ENCODE peak calls at places on chromosomes 3 and 15, in ten cellular contexts. C is effector CD8-positive, alpha-beta T cell; W is pancreas; K is activated gamma-delta T cell treated with Interleukin-2 at 50 U/mL for 16 hours; U is stimulated activated CD8-positive, alpha-beta memory T cell treated with anti-CD3 and anti-CD28 coated beads, Interleukin-15, amount 100 ng/mL, for 24 hours; O is stimulated activated CD4-positive, alpha-beta T cell treated with anti-CD3 and anti-CD28 coated beads, TNF-alpha, amount 100 ng/mL, for 4 hours; Z is GM13976; E is HTR-8/SVneo; A is iris pigment epithelial cell; P is HT-29. I is an unnamed sample.

GRCh38 chr3:24963762-24964625 is 464.1 kb upstream of the RARB start:
- DNase-seq in C (no peak), W (no peak), O (no peak), U (no peak), E (no peak), A (peak; percentile 68), Z (no peak), P (peak; percentile 26), K (no peak), I (no peak)

GRCh38 chr15:45203182-45203581 is 15.4 kb upstream of the SHF start:
- DNase-seq in K (no peak), P (no peak), A (no peak), W (no peak), C (no peak), U (no peak), O (no peak), Z (no peak), E (no peak), I (no peak)

GRCh38 chr15:70235347-70235746 is 137.6 kb upstream of the TLE3 start:
- DNase-seq in W (no peak), P (no peak), E (no peak), U (no peak), C (no peak), A (no peak), O (no peak), Z (no peak), K (no peak), I (no peak)

GRCh38 chr3:113557374-113557773 is 25.0 kb downstream of the SIDT1 start:
- DNase-seq in C (no peak), Z (no peak), A (peak; percentile 44), O (no peak), W (no peak), U (no peak), K (no peak), E (peak; percentile 15), P (peak; percentile 83), I (no peak)

GRCh38 chr3:152105446-152105845 is 163.3 kb upstream of the MBNL1 start:
- DNase-seq in O (no peak), Z (no peak), A (no peak), P (no peak), E (no peak), K (no peak), C (no peak), U (no peak), W (no peak), I (no peak)

GRCh38 chr3:196120291-196120951 is 38.5 kb upstream of the TFRC start:
- DNase-seq in A (no peak), E (no peak), O (no peak), W (no peak), Z (no peak), C (no peak), K (no peak), U (no peak), P (no peak), I (no peak)

GRCh38 chr3:134373942-134374790 is at the start of gene AMOTL2:
- DNase-seq in K (no peak), O (no peak), E (peak; percentile 91), Z (peak; percentile 74), C (no peak), A (peak; percentile 98), W (peak; percentile 85), U (no peak), P (peak; percentile 95), I (no peak)

GRCh38 chr15:92906563-92907081 is 6.5 kb downstream of the CHD2 start:
- DNase-seq in A (peak; percentile 67), P (peak; percentile 67), C (no peak), O (no peak), U (no peak), K (peak; percentile 32), W (no peak), Z (peak; percentile 42), E (no peak), I (no peak)

GRCh38 chr15:47409601-47410000 is 307.7 kb upstream of the SEMA6D start:
- DNase-seq in W (no peak), K (no peak), E (no peak), C (no peak), U (no peak), O (no peak), A (peak; percentile 31), Z (no peak), P (no peak), I (no peak)

GRCh38 chr3:89145995-89146394 is 38.6 kb downstream of the EPHA3 start:
- DNase-seq in O (no peak), W (no peak), C (no peak), E (peak; percentile 1), K (no peak), P (no peak), U (no peak), A (peak; percentile 86), Z (no peak), I (no peak)

GRCh38 chr15:56919708-56920637 is 1.5 kb downstream of the TCF12 start:
- DNase-seq in W (no peak), Z (peak; percentile 25), A (peak; percentile 62), O (no peak), E (no peak), P (peak; percentile 71), K (peak; percentile 10), C (no peak), U (no peak), I (no peak)

GRCh38 chr3:45082139-45082538 is 56.0 kb downstream of the CLEC3B start:
- DNase-seq in Z (no peak), P (no peak), K (no peak), E (no peak), W (no peak), U (no peak), C (no peak), A (peak; percentile 32), O (no peak), I (no peak)

GRCh38 chr15:33987444-33987843 is 19.1 kb downstream of the CHRM5 start:
- DNase-seq in Z (no peak), K (no peak), U (no peak), A (no peak), P (no peak), O (no peak), W (no peak), C (no peak), E (no peak), I (no peak)

GRCh38 chr3:99686955-99687612 is 48.7 kb downstream of the COL8A1 start:
- DNase-seq in O (peak; percentile 5), A (peak; percentile 72), E (peak; percentile 50), K (no peak), P (peak; percentile 80), Z (peak; percentile 32), W (peak; percentile 40), C (no peak), U (peak; percentile 12), I (no peak)

GRCh38 chr15:65789759-65790158 is 2.3 kb downstream of the DENND4A start:
- DNase-seq in A (no peak), P (no peak), K (no peak), U (no peak), E (no peak), O (no peak), C (no peak), Z (no peak), W (no peak), I (no peak)

GRCh38 chr3:7075901-7076300 is 215.0 kb downstream of the GRM7 start:
- DNase-seq in K (no peak), U (no peak), E (no peak), Z (no peak), P (no peak), C (no peak), W (no peak), A (no peak), O (no peak), I (no peak)

GRCh38 chr15:50431204-50431603 is 7.0 kb downstream of the USP8 start:
- DNase-seq in W (no peak), Z (no peak), A (no peak), U (no peak), K (no peak), O (no peak), E (no peak), P (no peak), C (no peak), I (no peak)

GRCh38 chr3:171190668-171191067 is 164.1 kb upstream of the SLC2A2 start:
- DNase-seq in P (no peak), K (no peak), U (no peak), E (peak; percentile 15), A (peak; percentile 40), C (no peak), W (no peak), O (no peak), Z (no peak), I (no peak)

GRCh38 chr3:105503191-105503593 is 136.5 kb downstream of the ALCAM start:
- DNase-seq in Z (no peak), E (no peak), O (no peak), K (no peak), W (no peak), A (peak; percentile 32), U (no peak), C (no peak), P (no peak), I (no peak)

GRCh38 chr15:64693134-64693533 is 82.3 kb downstream of the RBPMS2 start:
- DNase-seq in Z (no peak), K (no peak), A (peak; percentile 95), O (no peak), U (no peak), C (no peak), E (no peak), W (peak; percentile 37), P (no peak), I (no peak)

GRCh38 chr3:169112153-169112892 is 551.2 kb downstream of the MECOM start:
- DNase-seq in E (peak; percentile 38), K (no peak), Z (no peak), P (no peak), C (no peak), O (no peak), U (no peak), W (no peak), A (peak; percentile 96), I (no peak)

GRCh38 chr15:49883121-49883520 is 235.9 kb downstream of the ATP8B4 start:
- DNase-seq in Z (no peak), C (no peak), A (no peak), K (no peak), O (no peak), W (no peak), E (no peak), P (no peak), U (no peak), I (no peak)

GRCh38 chr15:74340139-74340538 is 27.3 kb downstream of the CYP11A1 start:
- DNase-seq in U (no peak), O (no peak), W (no peak), Z (no peak), C (no peak), P (no peak), K (no peak), E (no peak), A (peak; percentile 46), I (no peak)

GRCh38 chr3:80405618-80406017 is 637.8 kb upstream of the ROBO1 start:
- DNase-seq in A (no peak), W (no peak), O (no peak), E (no peak), U (no peak), C (no peak), Z (no peak), K (no peak), P (no peak), I (no peak)

GRCh38 chr3:184727357-184728060 is 15.6 kb upstream of the MAGEF1 start:
- DNase-seq in U (no peak), Z (peak; percentile 81), K (peak; percentile 42), A (peak; percentile 63), E (peak; percentile 86), C (peak; percentile 14), P (peak; percentile 94), W (peak; percentile 74), O (no peak), I (peak; percentile 48)

GRCh38 chr3:186722457-186722856 is 5.3 kb downstream of the KNG1 start:
- DNase-seq in P (peak; percentile 77), C (no peak), O (no peak), K (no peak), E (peak; percentile 10), A (no peak), W (no peak), U (no peak), Z (no peak), I (no peak)

GRCh38 chr3:163491714-163492113 is 1586.6 kb downstream of the SI start:
- DNase-seq in C (no peak), P (no peak), O (no peak), A (no peak), E (no peak), K (no peak), W (no peak), Z (no peak), U (no peak), I (no peak)

GRCh38 chr3:10883478-10884234 is 67.6 kb downstream of the SLC6A11 start:
- DNase-seq in W (no peak), Z (peak; percentile 45), K (no peak), U (no peak), E (peak; percentile 10), O (no peak), A (peak; percentile 9), C (no peak), P (peak; percentile 17), I (no peak)

I was measured in memory B cell.